ENCODE peak calls at places on chromosomes 1 and 21, in five cellular contexts. A is testis, Y is AG10803, Q is HepG2, O is coronary artery. W is an unnamed sample.

GRCh38 chr1:187714501-187714900 is 885.8 kb downstream of the PLA2G4A start:
- DNase-seq in A (no peak), Y (no peak), Q (no peak), O (no peak), W (no peak)

GRCh38 chr1:169392406-169392805 is 24.4 kb downstream of the BLZF1 start:
- DNase-seq in A (no peak), Y (peak), Q (no peak), O (no peak), W (peak)

GRCh38 chr1:206037521-206037920 is 13.8 kb upstream of the CTSE start:
- DNase-seq in A (no peak), Y (no peak), Q (no peak), O (no peak), W (no peak)

GRCh38 chr21:24759348-24760118 is 847.7 kb downstream of the MRPL39 start:
- DNase-seq in A (no peak), Y (no peak), Q (no peak), O (no peak), W (no peak)

GRCh38 chr1:202644219-202645096 is 65.8 kb downstream of the SYT2 start:
- DNase-seq in A (no peak), Y (no peak), Q (no peak), O (no peak), W (no peak)

GRCh38 chr1:164768045-164768402 is 209.0 kb downstream of the PBX1 start:
- DNase-seq in A (no peak), Y (peak), Q (no peak), O (no peak), W (peak)

GRCh38 chr1:245788269-245788668 is 633.5 kb downstream of the KIF26B start:
- DNase-seq in A (no peak), Y (peak), Q (no peak), O (no peak), W (peak)

GRCh38 chr1:232511172-232511571 is 118.8 kb downstream of the SIPA1L2 start:
- DNase-seq in A (no peak), Y (peak), Q (no peak), O (no peak), W (no peak)

GRCh38 chr1:68525781-68526180 is 28.9 kb upstream of the DEPDC1 start:
- DNase-seq in A (no peak), Y (no peak), Q (no peak), O (no peak), W (no peak)

GRCh38 chr1:184953600-184954219 is 20.6 kb downstream of the NIBAN1 start:
- DNase-seq in A (no peak), Y (peak), Q (no peak), O (no peak), W (peak)

GRCh38 chr1:169051171-169051570 is 55.3 kb upstream of the ATP1B1 start:
- DNase-seq in A (no peak), Y (no peak), Q (no peak), O (no peak), W (no peak)

GRCh38 chr21:32140212-32141008 is 138.4 kb downstream of the MIS18A start:
- DNase-seq in A (no peak), Y (peak), Q (no peak), O (no peak), W (no peak)

GRCh38 chr1:44021156-44021555 is 10.1 kb downstream of the SLC6A9 start:
- DNase-seq in A (no peak), Y (no peak), Q (no peak), O (no peak), W (no peak)

GRCh38 chr1:109659997-109660755 is 4.3 kb downstream of the GSTM4 start:
- DNase-seq in A (peak), Y (no peak), Q (peak), O (no peak), W (no peak)

GRCh38 chr1:63908016-63908415 is 134.2 kb downstream of the ROR1 start:
- DNase-seq in A (no peak), Y (no peak), Q (no peak), O (no peak), W (peak)

GRCh38 chr1:147622731-147623130 is 47.6 kb downstream of the ACP6 start:
- DNase-seq in A (no peak), Y (peak), Q (no peak), O (no peak), W (peak)

GRCh38 chr1:19032413-19032695 is 75.9 kb upstream of the IFFO2 start:
- DNase-seq in A (no peak), Y (no peak), Q (no peak), O (no peak), W (no peak)

GRCh38 chr1:182192215-182192614 is 130.7 kb upstream of the ZNF648 start:
- DNase-seq in A (no peak), Y (no peak), Q (no peak), O (no peak), W (no peak)

GRCh38 chr1:214448536-214448935 is 102.9 kb downstream of the PTPN14 start:
- DNase-seq in A (no peak), Y (no peak), Q (no peak), O (no peak), W (no peak)

GRCh38 chr1:119081267-119081666 is 59.2 kb downstream of the WARS2 start:
- DNase-seq in A (no peak), Y (peak), Q (no peak), O (no peak), W (peak)

GRCh38 chr1:183655562-183656075 is 2.5 kb upstream of the APOBEC4 start:
- DNase-seq in A (peak), Y (peak), Q (peak), O (no peak), W (peak)

GRCh38 chr1:113046569-113046968 is 26.4 kb upstream of the LRIG2 start:
- DNase-seq in A (no peak), Y (no peak), Q (no peak), O (peak), W (no peak)

GRCh38 chr1:200980452-200980772 is 43.1 kb downstream of the KIF21B start:
- DNase-seq in A (no peak), Y (no peak), Q (no peak), O (no peak), W (no peak)

GRCh38 chr1:31679091-31679490 is 24.7 kb downstream of the COL16A1 start:
- DNase-seq in A (no peak), Y (peak), Q (no peak), O (no peak), W (peak)

GRCh38 chr1:223271085-223271781 is 92.7 kb downstream of the SUSD4 start:
- DNase-seq in A (no peak), Y (no peak), Q (no peak), O (peak), W (no peak)

GRCh38 chr1:181104790-181105133 is 16.3 kb downstream of the IER5 start:
- DNase-seq in A (peak), Y (no peak), Q (peak), O (peak), W (no peak)

GRCh38 chr1:42838482-42839190 is 7.8 kb upstream of the ZNF691 start:
- DNase-seq in A (no peak), Y (no peak), Q (no peak), O (no peak), W (no peak)

GRCh38 chr21:46545363-46545762 is 59.5 kb downstream of the S100B start:
- DNase-seq in A (no peak), Y (no peak), Q (no peak), O (no peak), W (no peak)

GRCh38 chr1:243287652-243288051 is 31.8 kb downstream of the SDCCAG8 start:
- DNase-seq in A (no peak), Y (peak), Q (no peak), O (no peak), W (peak)

GRCh38 chr1:8733463-8733862 is 84.0 kb downstream of the RERE start:
- DNase-seq in A (no peak), Y (no peak), Q (no peak), O (no peak), W (no peak)

GRCh38 chr21:26007911-26008579 is 162.5 kb downstream of the APP start:
- DNase-seq in A (no peak), Y (peak), Q (no peak), O (no peak), W (peak)

GRCh38 chr1:186175588-186175987 is 199.5 kb downstream of the TPR start:
- DNase-seq in A (no peak), Y (peak), Q (no peak), O (no peak), W (peak)

GRCh38 chr1:169309178-169310166 is 58.1 kb downstream of the NME7 start:
- DNase-seq in A (no peak), Y (no peak), Q (no peak), O (no peak), W (no peak)

GRCh38 chr1:113192242-113192641 is 119.2 kb downstream of the LRIG2 start:
- DNase-seq in A (no peak), Y (no peak), Q (no peak), O (no peak), W (no peak)

DNA sequence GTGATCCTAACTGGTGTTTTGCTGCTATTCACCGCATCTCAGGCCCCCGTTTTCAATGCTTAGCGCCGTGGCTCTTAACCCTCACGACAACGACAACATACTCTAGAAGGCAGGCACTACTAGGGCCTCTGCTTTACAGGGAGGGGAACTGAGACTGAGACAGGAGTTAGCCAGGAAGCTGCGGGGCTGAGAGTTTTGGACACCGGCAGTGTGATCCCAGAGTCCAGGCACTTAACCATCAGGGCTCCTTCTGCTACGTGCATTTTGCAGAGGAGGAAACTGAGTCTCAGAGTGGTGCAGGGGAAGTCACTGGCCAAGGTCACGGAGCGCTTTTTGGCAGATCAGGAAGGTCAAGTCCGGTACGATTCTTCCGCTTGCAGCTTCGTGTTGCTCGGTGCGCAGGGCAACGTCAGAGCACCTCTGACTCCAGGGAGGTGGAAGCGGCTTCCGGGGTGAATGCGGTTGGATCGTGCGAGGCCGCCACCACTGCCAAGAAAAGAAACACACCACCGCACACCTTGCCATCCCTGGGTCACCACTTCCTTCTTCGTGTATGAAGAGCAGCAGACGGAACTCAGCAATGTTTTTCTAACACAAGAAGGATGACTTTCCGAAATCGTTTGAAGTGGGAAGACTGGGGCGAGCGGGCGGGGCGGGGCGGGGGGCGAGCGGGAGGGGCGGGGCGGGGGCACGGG is 300.2 kb downstream of the RRAGC start:
- DNase-seq in A (peak), Y (no peak), Q (no peak), O (no peak), W (no peak)
- TF ChIP-seq CTCF in A (no peak), Y (no peak), Q (no peak), O (no peak), W (no peak)

DNA sequence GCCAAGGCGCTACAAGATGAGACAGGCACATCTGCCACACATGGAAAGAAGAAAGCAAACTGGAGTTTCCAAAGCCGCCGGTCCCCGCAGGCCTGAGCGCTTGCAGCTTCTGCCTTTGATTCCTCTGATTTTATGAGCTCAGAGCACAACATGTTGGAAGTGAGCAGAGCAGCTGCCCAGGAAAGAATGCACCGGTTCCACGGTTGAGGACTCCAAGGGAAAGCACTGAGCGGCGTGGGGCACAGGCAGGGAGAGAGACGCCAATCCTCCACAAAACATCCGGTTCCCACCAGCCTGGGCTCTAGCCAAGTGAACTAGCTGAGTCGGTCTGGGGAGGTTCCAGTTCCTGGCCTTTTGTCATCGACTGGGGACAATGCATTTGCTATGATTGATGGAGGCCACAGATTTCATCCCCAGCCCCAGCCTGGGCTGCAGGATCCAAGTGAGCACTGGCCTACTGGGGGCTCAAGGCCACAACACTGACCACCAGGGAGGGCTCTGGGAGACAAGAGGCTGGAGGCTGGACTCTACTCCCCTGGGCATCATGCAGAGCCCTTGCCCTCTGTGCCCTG is 253.1 kb upstream of the IRF2BP2 start:
- DNase-seq in A (peak), Y (peak), Q (peak), O (peak), W (peak)
- H3K4me3 ChIP-seq in A (no peak), Y (peak), Q (peak), O (peak), W (peak)

DNA sequence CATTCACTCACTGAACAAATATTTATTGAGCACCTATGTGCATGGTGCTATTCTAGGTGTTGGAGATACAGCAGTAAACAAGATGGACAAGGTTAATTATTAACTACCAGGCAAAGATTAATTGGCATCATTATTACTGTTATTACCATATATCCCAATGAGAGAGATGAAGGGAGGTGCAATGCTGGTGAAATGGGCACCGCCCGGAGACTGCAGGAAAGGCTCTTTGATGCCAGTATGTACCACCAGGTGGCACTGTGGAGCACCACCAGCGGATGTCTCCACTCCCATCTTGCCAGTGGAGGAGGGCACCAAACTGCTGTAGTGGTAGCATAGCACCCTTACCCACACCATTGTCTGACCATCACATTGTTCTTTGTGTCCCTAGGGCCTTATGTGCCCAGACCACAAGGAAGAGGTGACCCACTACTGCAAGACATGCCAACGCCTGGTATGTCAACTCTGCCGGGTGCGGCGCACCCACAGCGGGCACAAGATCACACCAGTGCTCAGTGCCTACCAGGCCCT is 3.0 kb downstream of the TRIM46 start:
- DNase-seq in A (peak), Y (peak), Q (peak), O (peak), W (peak)
- TF ChIP-seq CTCF in A (peak), Y (peak), Q (peak), O (peak), W (peak)

GRCh38 chr1:162417650-162418049 is 5.7 kb upstream of the SH2D1B start:
- DNase-seq in A (no peak), Y (no peak), Q (no peak), O (no peak), W (no peak)

GRCh38 chr1:162416215-162416614 is 4.3 kb upstream of the SH2D1B start:
- DNase-seq in A (no peak), Y (no peak), Q (no peak), O (no peak), W (no peak)

GRCh38 chr1:162421258-162422194 is 9.6 kb upstream of the SH2D1B start:
- DNase-seq in A (peak), Y (no peak), Q (no peak), O (no peak), W (no peak)

GRCh38 chr1:162420120-162420519 is 8.2 kb upstream of the SH2D1B start:
- DNase-seq in A (no peak), Y (no peak), Q (no peak), O (no peak), W (peak)

GRCh38 chr1:162416909-162417308 is 5.0 kb upstream of the SH2D1B start:
- DNase-seq in A (no peak), Y (no peak), Q (no peak), O (no peak), W (no peak)
- H3K4me3 ChIP-seq in A (no peak), Y (no peak), Q (no peak), O (no peak), W (no peak)

GRCh38 chr1:55893155-55893554 is 678.0 kb upstream of the USP24 start:
- DNase-seq in A (no peak), Y (peak), Q (peak), O (no peak), W (peak)
- TF ChIP-seq CTCF in A (peak), Y (peak), Q (peak), O (no peak), W (peak)

GRCh38 chr1:224745388-224745787 is 129.3 kb downstream of the CNIH3 start:
- DNase-seq in A (no peak), Y (no peak), Q (no peak), O (no peak), W (no peak)

GRCh38 chr1:224739997-224740687 is 124.0 kb downstream of the CNIH3 start:
- DNase-seq in A (no peak), Y (no peak), Q (no peak), O (no peak), W (no peak)

GRCh38 chr1:224744521-224744920 is 128.4 kb downstream of the CNIH3 start:
- DNase-seq in A (no peak), Y (no peak), Q (no peak), O (no peak), W (no peak)

GRCh38 chr1:224747578-224747977 is 131.5 kb downstream of the CNIH3 start:
- DNase-seq in A (no peak), Y (peak), Q (no peak), O (no peak), W (peak)

DNA sequence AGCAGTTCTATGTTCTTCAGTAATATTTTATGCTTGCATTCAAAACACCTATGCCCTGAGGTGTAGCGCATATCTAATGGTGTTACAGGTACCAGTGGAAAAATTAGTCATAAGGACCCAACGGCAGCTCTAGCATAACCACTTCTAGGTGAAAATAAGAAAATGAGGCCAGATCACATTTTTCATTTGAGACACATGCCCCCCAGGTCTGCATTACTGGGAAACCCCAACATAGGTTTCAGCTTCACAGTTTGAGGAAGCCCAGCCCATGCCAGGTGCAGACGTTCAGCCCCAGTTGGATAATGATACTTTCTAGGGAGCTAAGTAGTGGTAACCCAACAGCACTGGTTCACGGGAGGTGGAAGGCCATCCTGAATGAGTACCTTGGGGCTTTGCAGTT is 129.8 kb downstream of the CNIH3 start:
- DNase-seq in A (no peak), Y (no peak), Q (no peak), O (no peak), W (no peak)
- H3K4me3 ChIP-seq in A (no peak), Y (no peak), Q (no peak), O (no peak), W (no peak)

DNA sequence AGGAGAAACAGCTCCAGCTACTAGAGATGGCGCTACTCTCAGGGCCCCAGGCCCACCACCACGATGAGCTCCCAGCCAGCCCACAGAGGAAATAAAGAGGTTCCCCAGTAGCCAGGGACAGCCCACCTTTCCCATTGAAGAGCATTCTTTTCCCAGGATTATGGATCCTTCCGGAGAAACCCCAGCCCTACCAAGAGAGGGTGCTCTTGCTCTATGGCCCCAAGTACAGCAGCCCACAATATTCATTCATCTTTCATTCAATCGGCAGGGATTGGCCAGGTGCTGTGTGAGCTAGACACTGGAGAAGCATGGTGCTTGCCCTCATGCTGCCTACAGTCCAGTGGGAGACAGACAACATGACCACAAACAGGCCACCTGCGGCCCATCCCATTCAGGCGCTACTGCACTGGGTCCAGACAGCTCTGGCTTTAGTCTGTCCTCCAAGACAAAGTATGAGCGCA is 29.9 kb downstream of the PMVK start:
- DNase-seq in A (no peak), Y (peak), Q (peak), O (no peak), W (peak)
- TF ChIP-seq CTCF in A (no peak), Y (peak), Q (peak), O (no peak), W (peak)

DNA sequence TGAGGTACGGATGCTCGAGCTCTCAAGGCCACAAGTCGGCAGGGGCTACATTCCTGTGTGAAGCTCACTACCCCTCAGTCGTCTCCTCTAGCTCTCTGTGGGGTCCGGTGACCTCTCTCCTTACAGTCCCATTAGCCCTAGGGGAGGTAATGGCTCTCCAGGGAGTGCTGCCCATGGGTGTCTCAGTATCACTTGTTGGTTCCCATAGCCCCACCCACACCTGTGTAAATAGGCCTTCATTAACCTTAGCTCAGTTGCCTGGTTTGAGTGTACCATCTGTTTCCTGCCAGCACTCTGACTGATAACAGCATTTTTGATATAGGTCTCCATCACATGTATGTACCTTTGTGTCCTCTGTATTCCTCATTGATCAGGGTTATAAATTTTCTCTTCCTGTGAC is 133.2 kb upstream of the KCNJ15 start:
- DNase-seq in A (no peak), Y (no peak), Q (no peak), O (no peak), W (no peak)
- H3K4me3 ChIP-seq in A (no peak), Y (no peak), Q (no peak), O (no peak), W (no peak)

GRCh38 chr1:23530750-23531651 is at the start of gene E2F2:
- DNase-seq in A (peak), Y (peak), Q (peak), O (peak), W (peak)
- TF ChIP-seq CTCF in A (no peak), Y (peak), Q (peak), O (no peak), W (no peak)